ENCODE peak calls at places on chromosomes 3 and 15, in five cellular contexts. One of them, this sample, is unnamed.

GRCh38 chr3:136255672-136256406 is 5.7 kb downstream of the PCCB start:
- DNase-seq in activated naive CD4-positive, alpha-beta T cell treated with Interleukin-2 at 50 U/mL for 16 hours: no peak
- DNase-seq in MCF 10A: no peak
- DNase-seq in NCI-H2107: no peak
- DNase-seq in nephron progenitor cell: no peak
- DNase-seq in this sample: no peak

GRCh38 chr15:31264534-31265089 is 62.0 kb upstream of the KLF13 start:
- DNase-seq in activated naive CD4-positive, alpha-beta T cell treated with Interleukin-2 at 50 U/mL for 16 hours: no peak
- DNase-seq in MCF 10A: no peak
- DNase-seq in nephron progenitor cell: no peak
- DNase-seq in NCI-H2107: no peak
- DNase-seq in this sample: no peak

GRCh38 chr3:113898892-113899291 is 48.9 kb upstream of the ZDHHC23 start:
- DNase-seq in nephron progenitor cell: no peak
- DNase-seq in NCI-H2107: no peak
- DNase-seq in MCF 10A: no peak
- DNase-seq in activated naive CD4-positive, alpha-beta T cell treated with Interleukin-2 at 50 U/mL for 16 hours: no peak
- DNase-seq in this sample: peak

GRCh38 chr15:95556225-95556624 is 774.3 kb upstream of the NR2F2 start:
- DNase-seq in MCF 10A: no peak
- DNase-seq in nephron progenitor cell: no peak
- DNase-seq in NCI-H2107: no peak
- DNase-seq in activated naive CD4-positive, alpha-beta T cell treated with Interleukin-2 at 50 U/mL for 16 hours: no peak
- DNase-seq in this sample: peak

GRCh38 chr3:101036213-101036618 is 43.0 kb upstream of the ABI3BP start:
- DNase-seq in NCI-H2107: no peak
- DNase-seq in activated naive CD4-positive, alpha-beta T cell treated with Interleukin-2 at 50 U/mL for 16 hours: no peak
- DNase-seq in MCF 10A: peak
- DNase-seq in nephron progenitor cell: no peak
- DNase-seq in this sample: peak

GRCh38 chr3:78734048-78734637 is 1033.7 kb downstream of the ROBO1 start:
- DNase-seq in NCI-H2107: peak
- DNase-seq in nephron progenitor cell: no peak
- DNase-seq in activated naive CD4-positive, alpha-beta T cell treated with Interleukin-2 at 50 U/mL for 16 hours: no peak
- DNase-seq in MCF 10A: peak
- DNase-seq in this sample: peak

GRCh38 chr3:64530434-64531049 is 157.3 kb downstream of the ADAMTS9 start:
- DNase-seq in activated naive CD4-positive, alpha-beta T cell treated with Interleukin-2 at 50 U/mL for 16 hours: no peak
- DNase-seq in nephron progenitor cell: peak
- DNase-seq in MCF 10A: peak
- DNase-seq in NCI-H2107: no peak
- DNase-seq in this sample: peak

GRCh38 chr15:72135719-72136118 is 17.5 kb downstream of the SENP8 start:
- DNase-seq in NCI-H2107: no peak
- DNase-seq in nephron progenitor cell: no peak
- DNase-seq in MCF 10A: no peak
- DNase-seq in activated naive CD4-positive, alpha-beta T cell treated with Interleukin-2 at 50 U/mL for 16 hours: no peak
- DNase-seq in this sample: no peak

GRCh38 chr3:48157950-48158376 is 30.3 kb downstream of the CDC25A start:
- DNase-seq in MCF 10A: peak
- DNase-seq in nephron progenitor cell: peak
- DNase-seq in NCI-H2107: no peak
- DNase-seq in activated naive CD4-positive, alpha-beta T cell treated with Interleukin-2 at 50 U/mL for 16 hours: peak
- DNase-seq in this sample: peak

GRCh38 chr15:89442155-89442554 is 54.2 kb downstream of the RHCG start:
- DNase-seq in MCF 10A: no peak
- DNase-seq in activated naive CD4-positive, alpha-beta T cell treated with Interleukin-2 at 50 U/mL for 16 hours: no peak
- DNase-seq in nephron progenitor cell: no peak
- DNase-seq in NCI-H2107: no peak
- DNase-seq in this sample: no peak

GRCh38 chr15:78389356-78389755 is 48.7 kb upstream of the IREB2 start:
- DNase-seq in activated naive CD4-positive, alpha-beta T cell treated with Interleukin-2 at 50 U/mL for 16 hours: no peak
- DNase-seq in MCF 10A: no peak
- DNase-seq in NCI-H2107: no peak
- DNase-seq in nephron progenitor cell: no peak
- DNase-seq in this sample: peak

GRCh38 chr15:75215107-75216004 is 13.7 kb downstream of the C15orf39 start:
- DNase-seq in MCF 10A: no peak
- DNase-seq in activated naive CD4-positive, alpha-beta T cell treated with Interleukin-2 at 50 U/mL for 16 hours: no peak
- DNase-seq in NCI-H2107: no peak
- DNase-seq in nephron progenitor cell: no peak
- DNase-seq in this sample: no peak

GRCh38 chr15:62607643-62608042 is 434.9 kb upstream of the TPM1 start:
- DNase-seq in activated naive CD4-positive, alpha-beta T cell treated with Interleukin-2 at 50 U/mL for 16 hours: no peak
- DNase-seq in nephron progenitor cell: no peak
- DNase-seq in NCI-H2107: no peak
- DNase-seq in MCF 10A: peak
- DNase-seq in this sample: peak

This sample was measured in foreskin fibroblast.